ENCODE peak calls at places on chromosome 15, in four cellular contexts. Y is substantia nigra, X is psoas muscle, I is upper lobe of right lung. J is an unnamed sample.
A peak's percentile ranks its signal among the peaks of the same experiment; 100 is the strongest.

GRCh38 chr15:31977812-31978662 is 52.3 kb upstream of the CHRNA7 start:
- DNase-seq in I (peak; percentile 75), Y (no peak), X (no peak), J (peak; percentile 19)

GRCh38 chr15:23416349-23417276 is 30.4 kb downstream of the GOLGA6L2 start:
- DNase-seq in Y (no peak), X (no peak), I (no peak), J (no peak)

GRCh38 chr15:87477759-87478687 is 778.5 kb downstream of the NTRK3 start:
- DNase-seq in X (no peak), I (no peak), Y (no peak), J (peak; percentile 68)

GRCh38 chr15:27086146-27086545 is 115.2 kb downstream of the GABRG3 start:
- DNase-seq in X (no peak), I (no peak), Y (no peak), J (no peak)

GRCh38 chr15:90701880-90702630 is 15.1 kb upstream of the BLM start:
- DNase-seq in I (peak; percentile 64), X (no peak), Y (no peak), J (no peak)

GRCh38 chr15:81016253-81017068 is 15.7 kb downstream of the TLNRD1 start:
- DNase-seq in Y (no peak), X (no peak), I (no peak), J (no peak)

GRCh38 chr15:60120100-60120499 is 116.0 kb downstream of the FOXB1 start:
- DNase-seq in I (no peak), X (no peak), Y (no peak), J (no peak)

GRCh38 chr15:57089815-57090214 is 171.4 kb downstream of the TCF12 start:
- DNase-seq in I (no peak), X (no peak), Y (no peak), J (no peak)

GRCh38 chr15:68699124-68699880 is 120.5 kb downstream of the CORO2B start:
- DNase-seq in X (no peak), I (no peak), Y (no peak), J (no peak)

GRCh38 chr15:94856267-94856854 is 625.0 kb downstream of the MCTP2 start:
- DNase-seq in X (no peak), I (no peak), Y (no peak), J (no peak)

GRCh38 chr15:91431041-91431715 is 331.1 kb downstream of the SV2B start:
- DNase-seq in Y (no peak), X (no peak), I (no peak), J (no peak)

GRCh38 chr15:73352082-73352481 is 16.7 kb downstream of the HCN4 start:
- DNase-seq in X (no peak), I (no peak), Y (no peak), J (no peak)

GRCh38 chr15:31079519-31079918 is 22.0 kb downstream of the TRPM1 start:
- DNase-seq in I (no peak), X (no peak), Y (no peak), J (peak; percentile 23)

GRCh38 chr15:51336011-51336410 is 2.4 kb downstream of the CYP19A1 start:
- DNase-seq in Y (no peak), I (no peak), X (no peak), J (no peak)

GRCh38 chr15:65550681-65551098 is 20.4 kb downstream of the HACD3 start:
- DNase-seq in Y (no peak), I (no peak), X (no peak), J (peak; percentile 49)

GRCh38 chr15:82263350-82263749 is 732 bp downstream of the SAXO2 start:
- DNase-seq in X (no peak), Y (no peak), I (no peak), J (no peak)

GRCh38 chr15:27238209-27238608 is 267.2 kb downstream of the GABRG3 start:
- DNase-seq in Y (no peak), X (no peak), I (no peak), J (no peak)

GRCh38 chr15:57631386-57632110 is 39.8 kb downstream of the MYZAP start:
- DNase-seq in I (no peak), Y (no peak), X (no peak), J (no peak)

GRCh38 chr15:51494411-51495314 is 127.9 kb downstream of the DMXL2 start:
- DNase-seq in Y (no peak), I (no peak), X (no peak), J (peak; percentile 60)

GRCh38 chr15:60001642-60002527 is 2.2 kb upstream of the FOXB1 start:
- DNase-seq in X (no peak), I (no peak), Y (no peak), J (no peak)

GRCh38 chr15:78617131-78617915 is 3.5 kb downstream of the CHRNA3 start:
- DNase-seq in Y (no peak), I (peak; percentile 52), X (no peak), J (no peak)

GRCh38 chr15:39833515-39833981 is 50.9 kb upstream of the FSIP1 start:
- DNase-seq in X (no peak), I (no peak), Y (no peak), J (no peak)

GRCh38 chr15:26051771-26052685 is 188.9 kb upstream of the ATP10A start:
- DNase-seq in I (no peak), Y (no peak), X (peak; percentile 43), J (no peak)

GRCh38 chr15:88431441-88431840 is 35.7 kb downstream of the MRPL46 start:
- DNase-seq in X (no peak), Y (no peak), I (no peak), J (no peak)

GRCh38 chr15:92780816-92781215 is 119.3 kb upstream of the CHD2 start:
- DNase-seq in X (no peak), I (no peak), Y (no peak), J (no peak)

GRCh38 chr15:25849431-25849921 is 13.7 kb downstream of the ATP10A start:
- DNase-seq in X (no peak), I (no peak), Y (no peak), J (peak; percentile 61)

GRCh38 chr15:91966181-91966552 is 112.7 kb downstream of the SLCO3A1 start:
- DNase-seq in Y (no peak), I (no peak), X (no peak), J (no peak)

GRCh38 chr15:57048930-57049550 is 130.6 kb downstream of the TCF12 start:
- DNase-seq in X (no peak), I (no peak), Y (no peak), J (peak; percentile 53)

DNA sequence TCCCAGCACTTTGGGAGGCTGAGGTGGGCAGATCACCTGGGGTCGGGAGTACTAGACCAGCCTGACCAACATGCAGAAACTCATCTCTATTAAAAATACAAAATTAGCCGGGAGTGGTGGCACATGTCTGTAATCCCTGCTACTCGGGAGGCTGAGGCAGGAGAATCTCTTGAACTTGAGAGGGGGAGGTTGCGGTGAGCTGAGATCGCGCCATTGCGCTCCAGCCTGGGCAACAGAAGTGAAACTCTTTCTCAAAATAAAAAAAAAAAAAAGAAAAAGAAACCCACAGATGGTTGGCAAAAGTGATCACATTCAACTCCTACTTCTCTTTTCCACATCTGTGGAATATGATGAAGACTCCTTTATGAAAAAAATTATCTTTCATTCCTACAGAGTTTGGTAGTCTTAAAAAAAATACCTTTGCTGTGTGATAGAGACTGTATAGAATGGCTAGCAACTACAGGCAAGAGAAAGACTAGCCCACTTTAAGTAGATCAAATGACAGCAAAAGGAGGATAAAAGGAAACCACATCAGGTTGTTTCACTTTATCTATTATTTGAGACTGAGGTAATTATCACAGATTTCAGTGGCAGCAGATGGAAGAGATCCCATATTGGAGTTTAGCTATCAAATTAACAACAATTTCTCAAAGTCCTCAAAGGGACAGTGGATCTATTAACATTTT is 172.9 kb upstream of the TSPAN3 start:
- DNase-seq in I (no peak), Y (no peak), X (no peak), J (no peak)
- H3K27ac ChIP-seq in I (no peak overlapping the region), Y (no peak overlapping the region), X (no peak overlapping the region), J (no peak overlapping the region)

GRCh38 chr15:61764141-61764540 is 296.1 kb downstream of the VPS13C start:
- DNase-seq in X (no peak), I (no peak), Y (no peak), J (no peak)

GRCh38 chr15:61768131-61768530 is 292.1 kb downstream of the VPS13C start:
- DNase-seq in Y (no peak), I (no peak), X (no peak), J (no peak)

GRCh38 chr15:61769557-61769956 is 290.7 kb downstream of the VPS13C start:
- DNase-seq in I (no peak), Y (no peak), X (no peak), J (no peak)

GRCh38 chr15:61762682-61763081 is 297.6 kb downstream of the VPS13C start:
- DNase-seq in Y (no peak), I (no peak), X (no peak), J (no peak)

DNA sequence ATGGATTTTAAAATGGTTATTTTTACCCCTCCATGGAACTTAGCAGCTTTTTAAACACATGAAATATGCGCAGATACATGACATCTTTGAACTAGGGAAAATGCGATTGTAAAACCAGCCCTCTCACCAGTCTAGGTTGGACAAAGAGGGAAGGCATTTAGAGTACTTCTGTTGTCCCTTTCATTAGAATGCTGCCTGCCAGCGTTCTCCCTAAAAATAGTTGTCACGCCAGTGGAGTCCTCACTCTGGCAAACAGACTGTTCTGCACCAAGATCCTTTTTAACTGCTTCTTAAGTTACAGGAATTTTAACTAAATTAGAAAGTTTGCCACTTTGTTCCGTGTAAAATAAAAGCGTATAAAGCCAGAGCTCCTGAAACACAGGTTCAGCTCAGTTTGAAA is 295.3 kb downstream of the VPS13C start:
- DNase-seq in X (no peak), I (no peak), Y (no peak), J (no peak)
- H3K27ac ChIP-seq in X (no peak overlapping the region), I (no peak overlapping the region), Y (no peak overlapping the region), J (no peak overlapping the region)

DNA sequence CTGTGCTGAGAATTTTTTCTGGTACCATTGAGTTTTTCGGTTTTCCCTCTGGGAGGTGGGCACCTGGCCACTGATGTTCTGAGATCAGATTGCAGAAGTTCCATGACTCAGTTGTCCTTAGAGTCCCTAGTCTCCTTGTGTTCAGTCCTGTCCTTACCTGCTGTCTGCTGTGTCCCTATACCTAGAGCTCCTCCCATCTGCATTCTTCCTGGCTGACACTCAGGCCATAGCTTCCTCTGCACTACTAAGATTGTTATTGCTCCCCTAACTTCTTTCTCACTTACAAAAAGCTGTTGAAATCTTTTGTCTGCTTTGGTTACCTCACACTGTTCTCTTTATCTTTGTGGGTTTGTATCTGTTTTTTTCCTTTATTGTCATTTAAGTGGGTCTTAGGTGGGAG is 13.2 kb downstream of the USP3 start:
- DNase-seq in X (no peak), Y (no peak), I (no peak), J (no peak)
- H3K27ac ChIP-seq in X (no peak overlapping the region), Y (no peak overlapping the region), I (no peak overlapping the region), J (no peak overlapping the region)

GRCh38 chr15:69753867-69754266 is 301.2 kb downstream of the RPLP1 start:
- DNase-seq in X (no peak), I (no peak), Y (no peak), J (no peak)

GRCh38 chr15:69756440-69756839 is 303.8 kb downstream of the RPLP1 start:
- DNase-seq in I (no peak), X (no peak), Y (no peak), J (no peak)

GRCh38 chr15:69754313-69754712 is 301.7 kb downstream of the RPLP1 start:
- DNase-seq in Y (no peak), I (no peak), X (no peak), J (no peak)

GRCh38 chr15:69757186-69757585 is 304.6 kb downstream of the RPLP1 start:
- DNase-seq in Y (no peak), X (no peak), I (no peak), J (no peak)

GRCh38 chr15:69755571-69756310 is 303.1 kb downstream of the RPLP1 start:
- DNase-seq in X (no peak), I (no peak), Y (no peak), J (no peak)
- H3K27ac ChIP-seq in X (no peak overlapping the region), I (no peak overlapping the region), Y (no peak overlapping the region), J (no peak overlapping the region)